ENCODE peak calls at places on chromosomes 11 and 22, in nine cellular contexts. One of them, this sample, is unnamed.

GRCh38 chr11:2804701-2805387 is 80.7 kb downstream of the CDKN1C start:
- DNase-seq in colonic mucosa: peak; percentile 16
- DNase-seq in A549: no peak
- DNase-seq in astrocyte of the spinal cord: no peak
- DNase-seq in endothelial cell: no peak
- DNase-seq in Calu3: no peak
- DNase-seq in GM12865: no peak
- DNase-seq in GM23338: no peak
- DNase-seq in heart right ventricle: peak; percentile 48
- DNase-seq in this sample: no peak

GRCh38 chr11:21811572-21811971 is 381.3 kb upstream of the ANO5 start:
- DNase-seq in colonic mucosa: no peak
- DNase-seq in A549: peak; percentile 27
- DNase-seq in astrocyte of the spinal cord: no peak
- DNase-seq in endothelial cell: no peak
- DNase-seq in Calu3: no peak
- DNase-seq in GM12865: no peak
- DNase-seq in GM23338: peak; percentile 67
- DNase-seq in heart right ventricle: no peak
- DNase-seq in this sample: no peak

GRCh38 chr11:44775366-44776356 is 48.9 kb downstream of the TSPAN18 start:
- DNase-seq in colonic mucosa: peak; percentile 64
- DNase-seq in A549: peak; percentile 78
- DNase-seq in astrocyte of the spinal cord: no peak
- DNase-seq in endothelial cell: peak; percentile 81
- DNase-seq in Calu3: peak; percentile 83
- DNase-seq in GM12865: peak; percentile 58
- DNase-seq in GM23338: peak; percentile 91
- DNase-seq in heart right ventricle: peak; percentile 61
- DNase-seq in this sample: peak; percentile 74

GRCh38 chr11:8777907-8778767 is 95.5 kb downstream of the RPL27A start:
- DNase-seq in colonic mucosa: no peak
- DNase-seq in A549: no peak
- DNase-seq in astrocyte of the spinal cord: peak; percentile 66
- DNase-seq in endothelial cell: no peak
- DNase-seq in Calu3: no peak
- DNase-seq in GM12865: peak; percentile 57
- DNase-seq in GM23338: no peak
- DNase-seq in heart right ventricle: peak; percentile 62
- DNase-seq in this sample: no peak

GRCh38 chr11:20363500-20364411 is at the start of gene HTATIP2:
- DNase-seq in colonic mucosa: peak; percentile 84
- DNase-seq in A549: peak; percentile 68
- DNase-seq in astrocyte of the spinal cord: peak; percentile 43
- DNase-seq in endothelial cell: peak; percentile 37
- DNase-seq in Calu3: peak; percentile 76
- DNase-seq in GM12865: peak; percentile 81
- DNase-seq in GM23338: peak; percentile 74
- DNase-seq in heart right ventricle: peak; percentile 75
- DNase-seq in this sample: peak; percentile 79

GRCh38 chr11:13073119-13073981 is 64.2 kb downstream of the RASSF10 start:
- DNase-seq in colonic mucosa: no peak
- DNase-seq in A549: peak; percentile 91
- DNase-seq in astrocyte of the spinal cord: peak; percentile 80
- DNase-seq in endothelial cell: no peak
- DNase-seq in Calu3: peak; percentile 85
- DNase-seq in GM12865: peak; percentile 78
- DNase-seq in GM23338: no peak
- DNase-seq in heart right ventricle: no peak
- DNase-seq in this sample: no peak

GRCh38 chr11:102553835-102554282 is 23.3 kb upstream of the MMP7 start:
- DNase-seq in colonic mucosa: no peak
- DNase-seq in A549: peak; percentile 87
- DNase-seq in astrocyte of the spinal cord: no peak
- DNase-seq in endothelial cell: no peak
- DNase-seq in Calu3: no peak
- DNase-seq in GM12865: peak; percentile 78
- DNase-seq in GM23338: no peak
- DNase-seq in heart right ventricle: no peak
- DNase-seq in this sample: no peak

GRCh38 chr11:61536676-61537270 is 28.2 kb downstream of the LRRC10B start:
- DNase-seq in colonic mucosa: no peak
- DNase-seq in A549: no peak
- DNase-seq in astrocyte of the spinal cord: no peak
- DNase-seq in endothelial cell: no peak
- DNase-seq in Calu3: no peak
- DNase-seq in GM12865: no peak
- DNase-seq in GM23338: no peak
- DNase-seq in heart right ventricle: no peak
- DNase-seq in this sample: no peak

GRCh38 chr11:61327669-61328071 is 5.2 kb downstream of the DDB1 start:
- DNase-seq in colonic mucosa: no peak
- DNase-seq in A549: no peak
- DNase-seq in astrocyte of the spinal cord: no peak
- DNase-seq in endothelial cell: no peak
- DNase-seq in Calu3: no peak
- DNase-seq in GM12865: no peak
- DNase-seq in GM23338: no peak
- DNase-seq in heart right ventricle: no peak
- DNase-seq in this sample: no peak

GRCh38 chr11:31240340-31240904 is 129.1 kb downstream of the DCDC1 start:
- DNase-seq in colonic mucosa: no peak
- DNase-seq in A549: peak; percentile 73
- DNase-seq in astrocyte of the spinal cord: peak; percentile 50
- DNase-seq in endothelial cell: peak; percentile 56
- DNase-seq in Calu3: peak; percentile 37
- DNase-seq in GM12865: peak; percentile 47
- DNase-seq in GM23338: peak; percentile 80
- DNase-seq in heart right ventricle: no peak
- DNase-seq in this sample: peak; percentile 23

GRCh38 chr11:106133529-106133928 is 56.1 kb downstream of the AASDHPPT start:
- DNase-seq in colonic mucosa: no peak
- DNase-seq in A549: no peak
- DNase-seq in astrocyte of the spinal cord: no peak
- DNase-seq in endothelial cell: no peak
- DNase-seq in Calu3: no peak
- DNase-seq in GM12865: peak; percentile 8
- DNase-seq in GM23338: peak; percentile 28
- DNase-seq in heart right ventricle: no peak
- DNase-seq in this sample: no peak
- TF ChIP-seq CTCF in colonic mucosa: no peak
- TF ChIP-seq CTCF in A549: peak; percentile 24
- TF ChIP-seq CTCF in astrocyte of the spinal cord: peak; percentile 2
- TF ChIP-seq CTCF in endothelial cell: no peak
- TF ChIP-seq CTCF in Calu3: no peak
- TF ChIP-seq CTCF in GM12865: peak; percentile 25
- TF ChIP-seq CTCF in GM23338: peak; percentile 51
- TF ChIP-seq CTCF in heart right ventricle: no peak
- TF ChIP-seq CTCF in this sample: no peak

DNA sequence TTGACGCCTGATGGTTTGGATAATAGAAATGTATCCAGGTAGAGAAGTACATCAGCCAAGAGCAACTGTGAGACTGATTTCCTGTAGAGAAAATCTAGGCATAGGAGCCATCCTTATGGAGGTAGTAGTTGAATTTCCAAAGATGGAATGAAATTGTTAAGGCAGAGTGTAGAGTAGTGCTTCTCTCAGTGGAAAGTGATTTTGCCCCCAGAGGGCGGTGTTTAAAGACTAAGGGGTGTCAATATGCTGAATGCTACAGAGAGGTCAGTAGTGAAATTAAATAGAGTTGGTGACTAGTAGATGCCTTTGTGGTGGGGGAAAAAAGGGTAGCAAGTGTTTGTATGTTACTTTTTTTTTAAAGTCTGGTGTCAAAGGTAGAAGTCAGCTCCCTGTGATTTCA is 54.5 kb downstream of the TRIM44 start:
- DNase-seq in colonic mucosa: no peak
- DNase-seq in A549: no peak
- DNase-seq in astrocyte of the spinal cord: no peak
- DNase-seq in endothelial cell: no peak
- DNase-seq in Calu3: no peak
- DNase-seq in GM12865: peak; percentile 18
- DNase-seq in GM23338: peak; percentile 70
- DNase-seq in heart right ventricle: no peak
- DNase-seq in this sample: peak; percentile 8
- TF ChIP-seq CTCF in colonic mucosa: no peak
- TF ChIP-seq CTCF in A549: no peak
- TF ChIP-seq CTCF in astrocyte of the spinal cord: peak; percentile 13
- TF ChIP-seq CTCF in endothelial cell: no peak
- TF ChIP-seq CTCF in Calu3: no peak
- TF ChIP-seq CTCF in GM12865: peak; percentile 9
- TF ChIP-seq CTCF in GM23338: peak; percentile 66
- TF ChIP-seq CTCF in heart right ventricle: no peak
- TF ChIP-seq CTCF in this sample: no peak

GRCh38 chr22:34414467-34415440 is 494.5 kb upstream of the LARGE1 start:
- DNase-seq in colonic mucosa: peak; percentile 62
- DNase-seq in A549: peak; percentile 66
- DNase-seq in astrocyte of the spinal cord: no peak
- DNase-seq in endothelial cell: peak; percentile 26
- DNase-seq in Calu3: no peak
- DNase-seq in GM12865: peak; percentile 88
- DNase-seq in GM23338: peak; percentile 98
- DNase-seq in heart right ventricle: no peak
- DNase-seq in this sample: peak; percentile 54
- TF ChIP-seq CTCF in colonic mucosa: peak; percentile 35
- TF ChIP-seq CTCF in A549: no peak
- TF ChIP-seq CTCF in astrocyte of the spinal cord: no peak
- TF ChIP-seq CTCF in endothelial cell: no peak
- TF ChIP-seq CTCF in Calu3: no peak
- TF ChIP-seq CTCF in GM12865: peak; percentile 79
- TF ChIP-seq CTCF in GM23338: peak; percentile 97
- TF ChIP-seq CTCF in heart right ventricle: peak; percentile 33
- TF ChIP-seq CTCF in this sample: peak; percentile 26

DNA sequence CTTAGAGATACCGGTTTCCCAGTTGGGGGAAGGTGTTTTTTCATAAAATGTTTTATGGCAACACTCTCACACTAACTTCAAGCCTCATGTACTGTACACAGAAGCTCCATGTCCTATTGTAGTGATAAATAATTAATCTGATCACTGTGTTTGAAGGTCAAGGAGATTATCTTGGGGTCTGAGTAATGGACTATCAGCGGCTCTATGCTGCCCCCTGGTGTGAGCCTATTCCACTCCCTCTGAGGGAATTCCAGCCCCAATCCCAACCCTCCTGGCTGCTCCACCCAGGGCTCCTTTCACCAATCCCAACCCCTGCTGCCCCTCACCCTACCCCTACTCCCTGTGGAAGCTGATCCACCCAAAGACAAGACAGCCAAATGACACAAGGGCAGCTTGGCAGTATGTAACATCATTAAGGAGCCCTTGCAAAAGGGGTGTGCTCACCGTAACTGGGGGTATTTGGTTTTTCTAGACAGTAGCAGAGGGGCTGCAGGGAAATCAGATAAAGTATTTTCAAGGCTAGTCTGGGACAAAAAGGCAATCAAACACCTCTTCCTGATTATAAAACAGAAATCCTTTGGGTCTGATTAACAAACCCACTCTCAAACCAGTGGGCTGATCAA is 22.3 kb downstream of the HPS4 start:
- DNase-seq in colonic mucosa: peak; percentile 63
- DNase-seq in A549: peak; percentile 32
- DNase-seq in astrocyte of the spinal cord: no peak
- DNase-seq in endothelial cell: peak; percentile 77
- DNase-seq in Calu3: peak; percentile 71
- DNase-seq in GM12865: peak; percentile 47
- DNase-seq in GM23338: peak; percentile 94
- DNase-seq in heart right ventricle: peak; percentile 50
- DNase-seq in this sample: peak; percentile 56
- TF ChIP-seq CTCF in colonic mucosa: peak; percentile 74
- TF ChIP-seq CTCF in A549: peak; percentile 62
- TF ChIP-seq CTCF in astrocyte of the spinal cord: peak; percentile 88
- TF ChIP-seq CTCF in endothelial cell: peak; percentile 69
- TF ChIP-seq CTCF in Calu3: peak; percentile 79
- TF ChIP-seq CTCF in GM12865: peak; percentile 77
- TF ChIP-seq CTCF in GM23338: peak; percentile 75
- TF ChIP-seq CTCF in heart right ventricle: peak; percentile 74
- TF ChIP-seq CTCF in this sample: peak; percentile 80

DNA sequence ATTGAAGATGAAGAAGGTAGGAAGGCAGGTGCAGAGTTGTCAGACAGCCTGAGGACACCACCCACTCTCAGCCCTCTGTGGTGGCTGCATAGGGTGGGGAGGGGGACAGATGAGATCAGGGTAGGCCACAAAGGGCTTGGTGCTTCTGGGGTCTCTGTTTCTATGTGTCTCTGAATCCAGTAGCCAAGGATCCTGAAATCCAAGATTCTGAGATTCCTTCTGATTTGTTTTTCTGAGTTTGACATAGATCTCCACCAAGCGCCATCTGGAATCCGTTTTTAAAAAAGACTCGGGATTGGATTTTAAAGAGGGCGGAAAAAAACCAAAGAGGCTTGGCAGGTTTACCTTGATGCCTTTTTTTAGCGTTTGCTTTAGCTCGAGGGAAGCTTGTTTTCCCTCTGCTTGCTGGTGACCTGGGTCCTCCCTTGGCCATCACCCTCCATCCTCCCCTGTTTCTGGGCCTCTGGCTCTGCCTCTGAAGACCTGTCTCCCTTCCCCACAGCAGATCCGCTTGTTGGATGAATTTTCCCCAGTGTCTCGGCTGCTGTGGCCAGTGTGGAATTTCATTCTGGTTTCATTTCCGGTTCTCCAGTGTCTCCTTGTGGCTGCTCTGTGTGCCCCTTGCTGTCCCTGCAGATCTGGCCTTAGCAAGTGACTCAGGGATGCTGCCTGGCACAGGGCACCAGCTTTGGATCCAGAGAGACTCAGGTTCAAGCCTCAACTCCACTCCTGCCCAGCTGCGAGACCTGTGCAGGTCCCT is 15.0 kb downstream of the SYNGR1 start:
- DNase-seq in colonic mucosa: no peak
- DNase-seq in A549: no peak
- DNase-seq in astrocyte of the spinal cord: no peak
- DNase-seq in endothelial cell: no peak
- DNase-seq in Calu3: no peak
- DNase-seq in GM12865: no peak
- DNase-seq in GM23338: no peak
- DNase-seq in heart right ventricle: no peak
- DNase-seq in this sample: no peak
- TF ChIP-seq CTCF in colonic mucosa: no peak
- TF ChIP-seq CTCF in A549: no peak
- TF ChIP-seq CTCF in astrocyte of the spinal cord: peak; percentile 22
- TF ChIP-seq CTCF in endothelial cell: no peak
- TF ChIP-seq CTCF in Calu3: no peak
- TF ChIP-seq CTCF in GM12865: no peak
- TF ChIP-seq CTCF in GM23338: no peak
- TF ChIP-seq CTCF in heart right ventricle: peak; percentile 24
- TF ChIP-seq CTCF in this sample: no peak

DNA sequence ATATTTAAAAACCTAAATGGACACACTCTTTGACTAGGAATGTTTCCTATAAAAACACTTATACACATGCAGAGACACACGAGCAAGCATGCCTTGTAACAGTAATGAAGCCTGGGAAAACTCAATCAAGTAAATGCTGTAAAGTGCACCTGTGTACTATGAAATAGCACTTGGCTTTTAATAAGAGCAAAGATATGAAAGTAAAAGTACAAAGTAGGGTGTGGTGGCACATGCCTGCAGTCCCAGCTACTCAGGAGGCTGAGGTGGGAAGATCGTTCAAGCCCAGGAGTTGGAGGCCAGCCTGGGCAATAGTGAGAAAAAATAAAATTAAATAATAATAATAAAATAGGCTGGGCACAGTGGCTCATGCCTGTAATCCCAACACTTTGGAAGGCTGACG is 166.9 kb upstream of the GRK3 start:
- DNase-seq in colonic mucosa: no peak
- DNase-seq in A549: no peak
- DNase-seq in astrocyte of the spinal cord: no peak
- DNase-seq in endothelial cell: no peak
- DNase-seq in Calu3: no peak
- DNase-seq in GM12865: no peak
- DNase-seq in GM23338: no peak
- DNase-seq in heart right ventricle: no peak
- DNase-seq in this sample: no peak
- TF ChIP-seq CTCF in colonic mucosa: no peak
- TF ChIP-seq CTCF in A549: no peak
- TF ChIP-seq CTCF in astrocyte of the spinal cord: no peak
- TF ChIP-seq CTCF in endothelial cell: no peak
- TF ChIP-seq CTCF in Calu3: no peak
- TF ChIP-seq CTCF in GM12865: no peak
- TF ChIP-seq CTCF in GM23338: no peak
- TF ChIP-seq CTCF in heart right ventricle: no peak
- TF ChIP-seq CTCF in this sample: no peak

This sample was measured in activated CD8-positive, alpha-beta T cell treated with anti-CD3 and anti-CD28 coated beads for 36 hours.